ENCODE peak calls at places on chromosomes 5 and 9, in six cellular contexts. L is GM12878, W is GM06990, Z is kidney epithelial cell, E is fibroblast of lung, G is esophagus muscularis mucosa. A is an unnamed sample.

GRCh38 chr9:88766778-88767503 is 224.3 kb upstream of the S1PR3 start:
- DNase-seq in G (no peak), W (no peak), L (no peak), E (peak; percentile 68), Z (peak; percentile 65), A (peak; percentile 44)

GRCh38 chr9:16312962-16313546 is 557.4 kb downstream of the BNC2 start:
- DNase-seq in G (no peak), E (no peak), Z (no peak), W (no peak), L (no peak), A (no peak)

GRCh38 chr9:14277202-14277601 is 36.7 kb downstream of the NFIB start:
- DNase-seq in Z (no peak), W (no peak), G (no peak), L (no peak), E (peak; percentile 88), A (no peak)

GRCh38 chr9:18788256-18788655 is 244.8 kb downstream of the SAXO1 start:
- DNase-seq in L (no peak), E (no peak), Z (no peak), G (peak; percentile 37), W (no peak), A (no peak)

GRCh38 chr5:149647334-149647733 is 66.0 kb downstream of the ARHGEF37 start:
- DNase-seq in Z (no peak), L (no peak), E (no peak), W (no peak), G (no peak), A (no peak)

GRCh38 chr9:108272350-108272899 is 583.4 kb downstream of the ACTL7B start:
- DNase-seq in W (no peak), Z (no peak), G (no peak), E (peak; percentile 80), L (no peak), A (no peak)

GRCh38 chr5:133698646-133699526 is 86.5 kb upstream of the FSTL4 start:
- DNase-seq in G (no peak), W (peak; percentile 34), Z (no peak), E (no peak), L (peak; percentile 51), A (no peak)

GRCh38 chr9:21837501-21837900 is 35.1 kb downstream of the MTAP start:
- DNase-seq in E (no peak), L (no peak), G (no peak), W (no peak), Z (no peak), A (no peak)

GRCh38 chr5:148645527-148645926 is 8.8 kb downstream of the HTR4 start:
- DNase-seq in E (no peak), W (no peak), L (no peak), Z (no peak), G (no peak), A (no peak)

GRCh38 chr5:34011521-34011920 is 3.7 kb upstream of the AMACR start:
- DNase-seq in L (no peak), G (no peak), W (no peak), Z (no peak), E (no peak), A (no peak)

GRCh38 chr5:40834391-40834848 is 602 bp downstream of the RPL37 start:
- DNase-seq in Z (no peak), E (peak; percentile 49), G (peak; percentile 74), L (no peak), W (no peak), A (no peak)

GRCh38 chr5:72244862-72245371 is 75.1 kb downstream of the MRPS27 start:
- DNase-seq in Z (no peak), L (no peak), W (peak; percentile 9), E (peak; percentile 66), G (no peak), A (no peak)

GRCh38 chr5:40078907-40079575 is 600.7 kb upstream of the PTGER4 start:
- DNase-seq in L (no peak), G (no peak), E (no peak), W (no peak), Z (no peak), A (no peak)

GRCh38 chr5:42596817-42597216 is 159.8 kb upstream of the CCDC152 start:
- DNase-seq in L (no peak), W (no peak), E (no peak), Z (no peak), G (no peak), A (no peak)

GRCh38 chr5:120449501-120449900 is 14.6 kb upstream of the PRR16 start:
- DNase-seq in E (no peak), W (no peak), L (no peak), G (no peak), Z (no peak), A (no peak)

GRCh38 chr5:19987594-19988345 is at the start of gene CDH18:
- DNase-seq in Z (peak; percentile 5), L (no peak), W (no peak), E (peak; percentile 56), G (no peak), A (peak; percentile 1)

GRCh38 chr5:1734271-1734907 is 65.2 kb downstream of the MRPL36 start:
- DNase-seq in L (no peak), Z (no peak), E (no peak), W (no peak), G (no peak), A (no peak)

GRCh38 chr9:71608825-71609452 is 159.4 kb downstream of the CEMIP2 start:
- DNase-seq in W (no peak), L (no peak), Z (no peak), G (no peak), E (no peak), A (no peak)

GRCh38 chr5:3602713-3603502 is 7.3 kb downstream of the IRX1 start:
- DNase-seq in E (no peak), W (no peak), L (no peak), G (no peak), Z (no peak), A (no peak)

GRCh38 chr5:159504106-159504856 is 174.0 kb upstream of the IL12B start:
- DNase-seq in L (no peak), W (no peak), G (no peak), E (peak; percentile 28), Z (no peak), A (no peak)

GRCh38 chr5:128905225-128906110 is 59.8 kb upstream of the SLC27A6 start:
- DNase-seq in Z (peak; percentile 14), W (peak; percentile 15), E (peak; percentile 77), G (no peak), L (no peak), A (peak; percentile 7)

GRCh38 chr5:107149243-107149642 is 521.5 kb downstream of the EFNA5 start:
- DNase-seq in E (no peak), G (no peak), W (no peak), Z (no peak), L (peak; percentile 23), A (no peak)

GRCh38 chr9:36625006-36625600 is 52.4 kb downstream of the MELK start:
- DNase-seq in W (no peak), G (no peak), L (no peak), Z (peak; percentile 42), E (peak; percentile 85), A (no peak)

GRCh38 chr5:122515709-122516431 is 203.8 kb downstream of the SNCAIP start:
- DNase-seq in E (peak; percentile 89), W (no peak), L (no peak), Z (peak; percentile 44), G (no peak), A (peak; percentile 14)

GRCh38 chr5:55603947-55604346 is 69.2 kb upstream of the PLPP1 start:
- DNase-seq in L (no peak), E (peak; percentile 78), G (peak; percentile 10), Z (no peak), W (no peak), A (no peak)

GRCh38 chr5:69334793-69335268 is 2.2 kb upstream of the CCDC125 start:
- DNase-seq in G (peak; percentile 93), W (peak; percentile 68), Z (peak; percentile 41), L (no peak), E (peak; percentile 78), A (peak; percentile 14)
- H3K4me3 ChIP-seq in G (peak overlapping the region; percentile 18), W (no peak overlapping the region), Z (no peak overlapping the region), L (no peak overlapping the region), E (no peak overlapping the region), A (no peak overlapping the region)

DNA sequence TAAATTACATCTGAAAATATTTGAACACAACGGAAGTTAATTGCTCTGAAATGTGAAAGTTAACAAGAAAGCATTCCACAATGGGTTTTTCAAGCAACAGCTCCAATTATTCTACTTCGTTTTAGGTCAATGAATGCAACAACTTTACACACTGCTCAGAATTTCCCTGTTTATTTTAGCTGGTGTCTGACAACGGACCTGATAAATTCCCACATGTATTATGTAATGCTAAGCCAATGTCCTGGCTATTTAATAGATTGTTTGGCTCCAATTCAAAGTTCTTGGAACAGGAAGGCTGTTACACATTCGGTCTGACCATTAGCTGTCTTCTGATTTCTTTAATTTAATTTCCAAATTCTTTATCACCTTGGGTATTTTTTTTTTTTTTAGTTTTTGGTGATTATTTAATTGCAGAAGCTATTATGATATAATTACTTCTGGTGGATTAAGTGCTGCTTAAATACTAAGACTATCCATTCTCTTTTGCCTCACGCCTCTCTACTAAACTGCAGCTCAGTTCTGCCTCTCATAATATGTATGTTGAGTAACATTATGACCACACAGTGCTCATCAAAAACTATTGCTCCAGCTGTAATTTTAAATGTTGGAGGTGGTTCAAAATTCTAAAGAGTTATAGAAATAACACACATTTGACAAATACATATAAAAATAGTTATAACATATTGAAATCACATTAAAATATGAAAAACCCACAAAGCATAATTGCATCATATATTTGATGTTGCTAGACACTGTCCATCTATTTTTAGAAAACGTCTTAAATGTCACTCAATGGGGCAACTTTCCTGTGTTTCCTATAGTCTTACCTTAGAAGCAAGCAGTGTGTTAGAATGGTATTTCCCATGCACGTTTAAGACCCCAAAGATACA is 57.8 kb downstream of the MEF2C start:
- DNase-seq in E (peak; percentile 65), L (no peak), Z (peak; percentile 47), W (no peak), G (no peak), A (peak; percentile 29)
- TF ChIP-seq CTCF in E (no peak), L (no peak), Z (no peak), W (no peak), G (no peak), A (no peak)

GRCh38 chr9:93937193-93937592 is 18.0 kb downstream of the BARX1 start:
- DNase-seq in W (no peak), Z (no peak), G (no peak), L (no peak), E (no peak), A (no peak)

GRCh38 chr9:93944011-93944410 is 11.1 kb downstream of the BARX1 start:
- DNase-seq in E (no peak), W (no peak), Z (no peak), G (no peak), L (no peak), A (no peak)

GRCh38 chr9:93942176-93942575 is 13.0 kb downstream of the BARX1 start:
- DNase-seq in E (no peak), G (no peak), W (no peak), Z (no peak), L (no peak), A (no peak)

GRCh38 chr9:93941493-93941892 is 13.7 kb downstream of the BARX1 start:
- DNase-seq in L (no peak), E (no peak), Z (no peak), G (no peak), W (no peak), A (no peak)

GRCh38 chr9:93940951-93941350 is 14.2 kb downstream of the BARX1 start:
- DNase-seq in Z (no peak), W (no peak), E (no peak), L (no peak), G (no peak), A (no peak)
- H3K27me3 ChIP-seq in Z (peaks cover 47% of the 10 kb centered on the region), W (no peaks in the 10 kb centered on the region), E (peaks cover 14% of the 10 kb centered on the region), L (peaks cover 3% of the 10 kb centered on the region), G (no peaks in the 10 kb centered on the region), A (peaks cover 20% of the 10 kb centered on the region)

GRCh38 chr9:95307538-95307937 is 10.0 kb downstream of the FANCC start:
- DNase-seq in E (no peak), W (no peak), Z (no peak), G (no peak), L (no peak), A (no peak)

GRCh38 chr9:95302471-95302870 is 15.0 kb downstream of the FANCC start:
- DNase-seq in E (no peak), G (no peak), Z (no peak), W (no peak), L (no peak), A (no peak)

GRCh38 chr9:95305770-95306492 is 11.6 kb downstream of the FANCC start:
- DNase-seq in W (no peak), L (no peak), Z (no peak), E (peak; percentile 50), G (no peak), A (no peak)
- H3K4me3 ChIP-seq in W (no peak overlapping the region), L (no peak overlapping the region), Z (no peak overlapping the region), E (no peak overlapping the region), G (no peak overlapping the region), A (no peak overlapping the region)

A was measured in BJ.